ENCODE peak calls at places on chromosomes 3 and 15, in eight cellular contexts. C is heart right ventricle, X is substantia nigra, M is ovary, A is aorta, I is AG04450, T is lower lobe of right lung, P is HCT116. Z is an unnamed sample.

GRCh38 chr3:18302517-18302916 is 122.6 kb downstream of the SATB1 start:
- DNase-seq in C (no peak), X (no peak), M (no peak), A (no peak), I (no peak), T (no peak), P (no peak), Z (no peak)

GRCh38 chr15:22960126-22960525 is 20.0 kb downstream of the CYFIP1 start:
- DNase-seq in C (no peak), X (no peak), M (no peak), A (no peak), I (no peak), T (no peak), P (no peak), Z (no peak)

GRCh38 chr3:130905551-130905950 is 11.7 kb downstream of the ATP2C1 start:
- DNase-seq in C (no peak), X (no peak), M (no peak), A (no peak), I (no peak), T (no peak), P (no peak), Z (no peak)

GRCh38 chr3:32359766-32360513 is 31.7 kb upstream of the CMTM7 start:
- DNase-seq in C (no peak), X (no peak), M (no peak), A (no peak), I (no peak), T (no peak), P (no peak), Z (no peak)

GRCh38 chr15:67832031-67832551 is 6.8 kb downstream of the SKOR1 start:
- DNase-seq in C (no peak), X (no peak), M (no peak), A (no peak), I (no peak), T (no peak), P (no peak), Z (no peak)

GRCh38 chr3:132256984-132257383 is 60.2 kb upstream of the ACP3 start:
- DNase-seq in C (peak; percentile 18), X (peak; percentile 5), M (peak; percentile 34), A (no peak), I (peak; percentile 7), T (no peak), P (peak; percentile 38), Z (no peak)

GRCh38 chr3:46576386-46576785 is 10.3 kb upstream of the LRRC2 start:
- DNase-seq in C (no peak), X (no peak), M (no peak), A (no peak), I (no peak), T (no peak), P (no peak), Z (no peak)

GRCh38 chr15:74251187-74251811 is 15.2 kb downstream of the CCDC33 start:
- DNase-seq in C (peak; percentile 85), X (peak; percentile 84), M (no peak), A (peak; percentile 84), I (no peak), T (no peak), P (no peak), Z (peak; percentile 71)

GRCh38 chr15:65757256-65757655 is 34.8 kb downstream of the DENND4A start:
- DNase-seq in C (no peak), X (no peak), M (no peak), A (no peak), I (no peak), T (no peak), P (no peak), Z (no peak)

GRCh38 chr3:32646761-32647160 is 38.2 kb upstream of the CNOT10 start:
- DNase-seq in C (no peak), X (no peak), M (no peak), A (no peak), I (no peak), T (no peak), P (no peak), Z (no peak)

GRCh38 chr15:99283739-99284138 is 32.5 kb downstream of the LRRC28 start:
- DNase-seq in C (no peak), X (no peak), M (no peak), A (no peak), I (no peak), T (no peak), P (no peak), Z (no peak)

GRCh38 chr15:74454764-74455500 is 6.0 kb downstream of the UBL7 start:
- DNase-seq in C (no peak), X (no peak), M (no peak), A (no peak), I (no peak), T (no peak), P (no peak), Z (no peak)

GRCh38 chr3:119831941-119832371 is 50.1 kb downstream of the NR1I2 start:
- DNase-seq in C (no peak), X (no peak), M (no peak), A (no peak), I (peak; percentile 16), T (no peak), P (no peak), Z (no peak)

GRCh38 chr3:136247436-136247835 is 2.7 kb upstream of the PCCB start:
- DNase-seq in C (no peak), X (no peak), M (no peak), A (no peak), I (no peak), T (no peak), P (no peak), Z (no peak)

GRCh38 chr15:67803996-67804843 is 21.1 kb upstream of the SKOR1 start:
- DNase-seq in C (no peak), X (no peak), M (no peak), A (no peak), I (no peak), T (no peak), P (no peak), Z (no peak)

GRCh38 chr3:156445117-156445968 is 109.6 kb downstream of the SSR3 start:
- DNase-seq in C (no peak), X (no peak), M (no peak), A (no peak), I (no peak), T (no peak), P (no peak), Z (no peak)

GRCh38 chr3:183244981-183245476 is 8.0 kb upstream of the B3GNT5 start:
- DNase-seq in C (no peak), X (no peak), M (no peak), A (no peak), I (no peak), T (no peak), P (no peak), Z (no peak)

GRCh38 chr3:183242431-183242830 is 10.6 kb upstream of the B3GNT5 start:
- DNase-seq in C (no peak), X (no peak), M (no peak), A (no peak), I (no peak), T (no peak), P (no peak), Z (no peak)

GRCh38 chr3:183249006-183249718 is 3.9 kb upstream of the B3GNT5 start:
- DNase-seq in C (no peak), X (peak; percentile 30), M (no peak), A (no peak), I (no peak), T (no peak), P (no peak), Z (no peak)

GRCh38 chr3:183247190-183247589 is 5.9 kb upstream of the B3GNT5 start:
- DNase-seq in C (no peak), X (no peak), M (no peak), A (no peak), I (no peak), T (no peak), P (no peak), Z (no peak)

DNA sequence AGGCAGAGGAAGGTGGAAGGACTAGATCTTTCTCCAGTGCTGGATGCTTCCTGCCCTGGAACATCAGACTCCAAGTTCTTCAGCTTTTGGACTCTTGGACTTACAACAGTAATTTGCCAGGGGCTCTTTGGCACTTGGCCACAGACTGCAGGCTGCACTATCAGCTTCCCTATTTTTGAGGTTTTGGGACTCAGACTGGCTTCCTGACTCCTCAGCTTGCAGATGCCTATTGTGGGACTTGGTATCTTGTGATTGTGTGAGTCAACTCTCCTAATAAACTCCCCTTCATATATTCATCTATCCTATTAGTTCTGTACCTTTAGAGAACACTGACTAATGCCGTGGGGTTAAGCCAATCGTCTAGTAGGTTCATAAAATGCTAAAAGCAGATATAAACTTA is 8.8 kb upstream of the B3GNT5 start:
- DNase-seq in C (peak; percentile 56), X (peak; percentile 56), M (no peak), A (peak; percentile 86), I (no peak), T (peak; percentile 77), P (no peak), Z (peak; percentile 18)
- H3K27ac ChIP-seq in C (no peak overlapping the region), X (no peak overlapping the region), M (no peak overlapping the region), A (no peak overlapping the region), I (no peak overlapping the region), T (peak overlapping the region; percentile 27), P (no peak overlapping the region), Z (no peak overlapping the region)

DNA sequence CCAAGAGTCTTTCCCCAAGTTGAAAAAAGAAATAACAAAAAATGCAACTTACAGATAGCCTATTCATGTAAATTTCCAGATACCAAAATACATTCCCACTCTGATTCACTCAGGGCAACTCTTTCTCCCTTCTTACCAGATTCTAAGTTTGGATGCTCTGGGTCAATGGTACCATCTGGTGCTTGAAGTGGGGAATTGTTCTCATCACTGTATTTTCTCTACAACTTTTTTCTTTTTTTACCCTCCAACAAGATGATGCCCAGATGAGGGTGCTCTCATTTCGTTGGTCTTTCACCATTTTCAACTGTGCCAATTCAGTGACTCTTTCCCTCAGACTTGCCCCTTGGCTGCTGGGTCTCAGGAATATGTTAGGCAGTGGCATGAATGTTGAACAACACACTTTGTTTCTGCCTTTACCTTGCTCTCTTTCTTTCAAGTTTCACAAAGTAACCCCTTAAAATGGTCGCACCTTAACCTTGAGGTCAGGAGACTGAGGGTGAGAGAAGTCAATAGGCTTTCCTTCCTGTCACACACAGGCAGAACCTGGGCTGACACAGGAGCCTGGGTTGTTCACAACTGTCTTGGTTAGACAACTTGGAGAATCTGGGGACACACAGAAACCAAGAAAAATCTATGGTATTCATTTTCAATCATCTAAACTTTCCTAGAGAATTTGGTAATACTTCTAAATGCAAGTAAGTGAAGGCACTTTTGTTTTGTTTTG is 330.7 kb upstream of the SLCO3A1 start:
- DNase-seq in C (peak; percentile 14), X (peak; percentile 14), M (no peak), A (no peak), I (peak; percentile 41), T (no peak), P (no peak), Z (no peak)
- H3K27ac ChIP-seq in C (no peak overlapping the region), X (peak overlapping the region; percentile 32), M (no peak overlapping the region), A (no peak overlapping the region), I (peak overlapping the region; percentile 48), T (no peak overlapping the region), P (no peak overlapping the region), Z (peak overlapping the region; percentile 31)

DNA sequence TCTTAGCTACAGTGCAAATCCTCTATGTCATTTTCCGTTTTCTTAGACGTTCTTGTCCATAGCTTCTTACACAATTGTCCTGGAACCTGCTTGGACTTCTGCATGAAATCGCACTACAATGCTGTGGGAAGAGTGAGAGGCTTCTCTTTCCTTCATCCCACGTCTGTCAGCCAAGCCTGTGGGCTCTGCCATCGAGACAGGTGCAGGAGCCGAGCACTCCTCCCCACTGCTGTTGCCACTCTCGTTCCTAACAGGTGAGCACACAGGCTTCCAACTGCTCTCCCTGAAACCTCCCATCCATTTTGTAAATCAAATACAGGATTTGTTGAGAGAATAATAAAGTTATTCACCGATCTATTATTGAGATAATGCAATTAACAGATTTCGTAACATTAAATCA is 23.5 kb downstream of the ZXDC start:
- DNase-seq in C (no peak), X (no peak), M (no peak), A (no peak), I (no peak), T (no peak), P (no peak), Z (peak; percentile 38)
- H3K27ac ChIP-seq in C (no peak overlapping the region), X (no peak overlapping the region), M (no peak overlapping the region), A (no peak overlapping the region), I (no peak overlapping the region), T (no peak overlapping the region), P (no peak overlapping the region), Z (no peak overlapping the region)

GRCh38 chr3:107239703-107240102 is 137.5 kb upstream of the CCDC54 start:
- DNase-seq in C (no peak), X (no peak), M (no peak), A (no peak), I (no peak), T (no peak), P (no peak), Z (no peak)
- H3K27ac ChIP-seq in C (peak overlapping the region; percentile 80), X (peak overlapping the region; percentile 94), M (no peak overlapping the region), A (no peak overlapping the region), I (no peak overlapping the region), T (no peak overlapping the region), P (no peak overlapping the region), Z (peak overlapping the region; percentile 80)